ENCODE peak calls at places on chromosome 1, in seven cellular contexts. N is neural progenitor cell, J is heart right ventricle, Z is AG09319, P is progenitor cell of endocrine pancreas, I is bronchial epithelial cell, U is GM13976. H is an unnamed sample.

GRCh38 chr1:181858135-181858534 is 203.4 kb downstream of the ZNF648 start:
- DNase-seq in N (no peak), J (no peak), Z (no peak), P (no peak), I (no peak), U (no peak), H (no peak)

GRCh38 chr1:41674501-41674900 is 190.0 kb upstream of the EDN2 start:
- DNase-seq in N (no peak), J (no peak), Z (no peak), P (no peak), I (no peak), U (no peak), H (no peak)

GRCh38 chr1:183719976-183720497 is 66.9 kb upstream of the APOBEC4 start:
- DNase-seq in N (no peak), J (no peak), Z (no peak), P (no peak), I (peak), U (no peak), H (no peak)

GRCh38 chr1:17297991-17298390 is 10.0 kb upstream of the PADI4 start:
- DNase-seq in N (no peak), J (no peak), Z (no peak), P (no peak), I (peak), U (no peak), H (no peak)

GRCh38 chr1:50538476-50538875 is 115.2 kb upstream of the DMRTA2 start:
- DNase-seq in N (no peak), J (no peak), Z (no peak), P (no peak), I (no peak), U (no peak), H (no peak)

GRCh38 chr1:239757711-239758110 is 334.0 kb upstream of the FMN2 start:
- DNase-seq in N (no peak), J (no peak), Z (no peak), P (no peak), I (peak), U (no peak), H (no peak)

GRCh38 chr1:119136401-119136800 is 4.1 kb downstream of the WARS2 start:
- DNase-seq in N (no peak), J (no peak), Z (no peak), P (no peak), I (peak), U (no peak), H (no peak)

GRCh38 chr1:160681891-160682140 is 29.8 kb downstream of the CD48 start:
- DNase-seq in N (no peak), J (no peak), Z (no peak), P (no peak), I (no peak), U (no peak), H (no peak)

GRCh38 chr1:84711091-84711490 is 20.8 kb upstream of the SSX2IP start:
- DNase-seq in N (no peak), J (no peak), Z (no peak), P (no peak), I (no peak), U (no peak), H (no peak)

GRCh38 chr1:40884055-40884795 is 22.1 kb upstream of the CITED4 start:
- DNase-seq in N (no peak), J (no peak), Z (no peak), P (no peak), I (no peak), U (no peak), H (no peak)

GRCh38 chr1:174726167-174726879 is 273.4 kb upstream of the CACYBP start:
- DNase-seq in N (peak), J (no peak), Z (no peak), P (no peak), I (peak), U (no peak), H (no peak)

GRCh38 chr1:25744140-25744581 is 55.8 kb upstream of the SELENON start:
- DNase-seq in N (peak), J (peak), Z (peak), P (no peak), I (peak), U (no peak), H (no peak)

GRCh38 chr1:234550341-234551031 is 59.5 kb downstream of the IRF2BP2 start:
- DNase-seq in N (peak), J (no peak), Z (no peak), P (no peak), I (no peak), U (no peak), H (no peak)

GRCh38 chr1:168057355-168057754 is 79.4 kb downstream of the GPR161 start:
- DNase-seq in N (no peak), J (no peak), Z (no peak), P (no peak), I (no peak), U (no peak), H (no peak)

GRCh38 chr1:236275586-236275985 is 6.2 kb downstream of the ERO1B start:
- DNase-seq in N (no peak), J (no peak), Z (no peak), P (no peak), I (no peak), U (no peak), H (no peak)

GRCh38 chr1:94090761-94091160 is 30.2 kb downstream of the ABCA4 start:
- DNase-seq in N (no peak), J (no peak), Z (no peak), P (no peak), I (peak), U (no peak), H (no peak)

GRCh38 chr1:201186212-201186611 is 4.4 kb upstream of the IGFN1 start:
- DNase-seq in N (no peak), J (no peak), Z (no peak), P (no peak), I (no peak), U (no peak), H (no peak)

GRCh38 chr1:117142200-117142599 is 20.7 kb upstream of the TRIM45 start:
- DNase-seq in N (no peak), J (no peak), Z (peak), P (no peak), I (no peak), U (no peak), H (no peak)

GRCh38 chr1:68116643-68117235 is 66.3 kb upstream of the DIRAS3 start:
- DNase-seq in N (peak), J (no peak), Z (no peak), P (peak), I (peak), U (peak), H (peak)

GRCh38 chr1:227797144-227797543 is 18.3 kb upstream of the PRSS38 start:
- DNase-seq in N (no peak), J (no peak), Z (no peak), P (no peak), I (no peak), U (no peak), H (no peak)

GRCh38 chr1:117780981-117781475 is 148.4 kb downstream of the GDAP2 start:
- DNase-seq in N (no peak), J (no peak), Z (no peak), P (no peak), I (no peak), U (no peak), H (no peak)

GRCh38 chr1:110170726-110171125 is 20.4 kb downstream of the SLC6A17 start:
- DNase-seq in N (no peak), J (no peak), Z (no peak), P (no peak), I (no peak), U (no peak), H (no peak)
- TF ChIP-seq CTCF in N (no peak), J (no peak), Z (no peak), P (no peak), I (no peak), U (no peak), H (no peak)

GRCh38 chr1:59901770-59902388 is 24.7 kb downstream of the CYP2J2 start:
- DNase-seq in N (no peak), J (no peak), Z (no peak), P (no peak), I (no peak), U (no peak), H (no peak)

GRCh38 chr1:59908084-59908483 is 18.5 kb downstream of the CYP2J2 start:
- DNase-seq in N (no peak), J (no peak), Z (no peak), P (no peak), I (no peak), U (no peak), H (no peak)

GRCh38 chr1:59898927-59899326 is 27.6 kb downstream of the CYP2J2 start:
- DNase-seq in N (no peak), J (no peak), Z (no peak), P (no peak), I (peak), U (no peak), H (no peak)

GRCh38 chr1:59900640-59901039 is 25.9 kb downstream of the CYP2J2 start:
- DNase-seq in N (peak), J (no peak), Z (no peak), P (no peak), I (no peak), U (no peak), H (no peak)

GRCh38 chr1:59903136-59903754 is 23.3 kb downstream of the CYP2J2 start:
- DNase-seq in N (peak), J (no peak), Z (no peak), P (no peak), I (peak), U (peak), H (peak)
- TF ChIP-seq CTCF in N (peak), J (no peak), Z (peak), P (peak), I (peak), U (peak), H (peak)

DNA sequence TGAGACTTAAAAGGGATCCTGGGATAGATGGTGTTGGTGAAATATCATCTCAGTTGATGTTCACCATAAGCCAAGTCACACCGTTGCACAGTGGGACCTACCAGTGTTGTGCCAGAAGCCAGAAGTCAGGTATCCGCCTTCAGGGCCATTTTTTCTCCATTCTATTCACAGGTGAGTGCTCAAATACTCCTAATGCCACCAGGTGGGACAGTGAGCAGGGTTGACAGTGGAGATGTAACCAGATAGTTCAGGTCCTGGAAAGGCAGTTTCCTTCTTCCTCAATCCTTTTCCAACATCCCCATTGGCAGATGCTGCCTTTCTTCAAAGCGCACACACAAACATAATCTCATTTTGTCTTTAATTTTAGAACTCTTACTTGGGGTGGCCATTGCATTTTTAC is 11.6 kb downstream of the CD160 start:
- DNase-seq in N (no peak), J (no peak), Z (no peak), P (no peak), I (no peak), U (no peak), H (no peak)
- TF ChIP-seq CTCF in N (no peak), J (no peak), Z (no peak), P (no peak), I (no peak), U (no peak), H (no peak)

GRCh38 chr1:32613472-32613871 is 36.9 kb downstream of the ZBTB8OS start:
- DNase-seq in N (no peak), J (no peak), Z (no peak), P (no peak), I (no peak), U (no peak), H (no peak)

GRCh38 chr1:32611859-32612188 is 38.5 kb downstream of the ZBTB8OS start:
- DNase-seq in N (no peak), J (no peak), Z (no peak), P (no peak), I (no peak), U (no peak), H (no peak)

GRCh38 chr1:32609180-32609579 is 41.2 kb downstream of the ZBTB8OS start:
- DNase-seq in N (no peak), J (no peak), Z (no peak), P (no peak), I (no peak), U (no peak), H (no peak)

GRCh38 chr1:32606972-32607371 is 43.4 kb downstream of the ZBTB8OS start:
- DNase-seq in N (no peak), J (no peak), Z (no peak), P (no peak), I (no peak), U (no peak), H (no peak)

GRCh38 chr1:32612189-32612881 is 38.0 kb downstream of the ZBTB8OS start:
- DNase-seq in N (peak), J (peak), Z (peak), P (peak), I (peak), U (peak), H (peak)
- TF ChIP-seq CTCF in N (no peak), J (no peak), Z (peak), P (peak), I (peak), U (peak), H (peak)

DNA sequence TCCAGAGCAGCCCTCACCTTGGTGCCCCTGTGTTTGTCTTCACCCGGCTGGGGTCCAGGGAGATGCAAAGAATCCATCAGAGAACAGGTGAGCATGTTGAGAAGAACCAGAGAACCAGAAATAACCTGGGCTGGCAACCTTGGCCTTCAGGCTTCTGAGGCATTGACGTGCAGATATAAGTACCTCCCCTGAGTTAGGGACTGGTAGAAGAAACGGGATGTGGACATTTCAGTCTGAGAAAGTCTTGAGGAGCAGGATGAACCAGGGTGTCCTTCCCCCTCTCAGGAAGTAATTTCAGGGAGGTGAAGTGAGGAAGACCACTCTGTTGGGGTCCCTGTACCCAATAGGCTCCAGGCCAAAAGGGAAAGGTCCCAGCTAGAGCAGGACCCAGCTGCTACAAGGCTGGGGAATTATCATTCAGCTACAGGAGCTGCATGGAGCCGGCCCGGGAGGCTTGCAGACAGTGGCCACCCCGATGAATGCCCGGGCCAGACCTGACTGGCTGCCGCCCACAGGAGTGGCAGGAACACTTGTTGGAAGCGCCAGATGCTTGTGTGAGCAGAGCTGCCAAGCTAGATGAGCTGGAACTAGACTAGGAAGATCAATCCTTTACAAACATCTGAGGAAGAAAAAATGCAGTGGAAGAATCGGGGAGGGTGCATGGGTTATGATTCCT is 1.7 kb upstream of the AURKAIP1 start:
- DNase-seq in N (no peak), J (no peak), Z (no peak), P (no peak), I (no peak), U (no peak), H (no peak)
- TF ChIP-seq CTCF in N (no peak), J (no peak), Z (no peak), P (no peak), I (no peak), U (no peak), H (no peak)

GRCh38 chr1:150162862-150163706 is 13.4 kb downstream of the PLEKHO1 start:
- DNase-seq in N (peak), J (peak), Z (peak), P (peak), I (peak), U (peak), H (peak)
- TF ChIP-seq CTCF in N (no peak), J (no peak), Z (no peak), P (peak), I (peak), U (no peak), H (no peak)

GRCh38 chr1:11487196-11487751 is 8.3 kb downstream of the DISP3 start:
- DNase-seq in N (peak), J (no peak), Z (no peak), P (no peak), I (no peak), U (no peak), H (no peak)
- TF ChIP-seq CTCF in N (no peak), J (no peak), Z (no peak), P (no peak), I (no peak), U (no peak), H (no peak)

H was measured in activated CD8-positive, alpha-beta T cell treated with anti-CD3 and anti-CD28 coated beads for 36 hours.